ENCODE peak calls at places on chromosome 2, in eight cellular contexts. Z is SJSA1, F is cardiac muscle cell, E is IMR-90, C is H9, D is ovary, L is upper lobe of left lung, Y is mesenchymal stem cell. G is an unnamed sample. For H3K9me3 and H3K27me3, the result is how much of the 10 kb centered on the place peaks cover.

GRCh38 chr2:176132397-176133086 is 3.0 kb downstream of the HOXD8 start:
- DNase-seq in E (peak), F (no peak), D (peak), L (no peak), Y (peak), Z (no peak), C (no peak), G (peak)

GRCh38 chr2:176907341-176907740 is 305.3 kb upstream of the HNRNPA3 start:
- DNase-seq in L (no peak), F (no peak), Y (no peak), C (no peak), D (no peak), Z (no peak), E (no peak), G (no peak)

GRCh38 chr2:12389354-12390045 is 327.2 kb upstream of the TRIB2 start:
- DNase-seq in E (peak), L (no peak), Y (no peak), C (no peak), Z (no peak), D (no peak), F (no peak), G (no peak)

GRCh38 chr2:96888082-96889011 is 18.5 kb upstream of the SEMA4C start:
- DNase-seq in F (no peak), L (peak), Z (no peak), E (no peak), C (no peak), D (no peak), Y (no peak), G (no peak)

GRCh38 chr2:4556136-4556535 is 852.8 kb downstream of the DCDC2C start:
- DNase-seq in Z (no peak), C (no peak), Y (no peak), F (no peak), E (no peak), L (no peak), D (no peak), G (no peak)

GRCh38 chr2:23705771-23706612 is 220.9 kb downstream of the ATAD2B start:
- DNase-seq in C (peak), Y (no peak), E (no peak), D (peak), Z (no peak), L (no peak), F (no peak), G (no peak)

GRCh38 chr2:38268691-38269309 is 108.3 kb downstream of the ATL2 start:
- DNase-seq in F (no peak), Z (peak), Y (no peak), D (no peak), L (no peak), C (no peak), E (peak), G (no peak)

GRCh38 chr2:109057686-109058085 is 68.7 kb upstream of the EDAR start:
- DNase-seq in D (no peak), L (no peak), C (no peak), F (no peak), Y (no peak), Z (no peak), E (no peak), G (no peak)

GRCh38 chr2:88216641-88217040 is 46.5 kb downstream of the THNSL2 start:
- DNase-seq in F (no peak), E (no peak), Y (no peak), Z (no peak), C (peak), L (no peak), D (no peak), G (no peak)

GRCh38 chr2:44233450-44234128 is 41.7 kb upstream of the SLC3A1 start:
- DNase-seq in D (no peak), Y (peak), L (no peak), E (peak), Z (peak), F (no peak), C (no peak), G (no peak)

GRCh38 chr2:235149736-235150135 is 197.9 kb downstream of the SH3BP4 start:
- DNase-seq in C (no peak), E (no peak), Z (no peak), F (no peak), D (no peak), Y (no peak), L (no peak), G (no peak)

GRCh38 chr2:11647834-11648600 is 22.0 kb downstream of the NTSR2 start:
- DNase-seq in E (no peak), D (no peak), C (no peak), Z (no peak), L (no peak), Y (peak), F (no peak), G (no peak)

GRCh38 chr2:113858764-113859163 is 31.1 kb upstream of the ACTR3 start:
- DNase-seq in Y (peak), Z (peak), F (no peak), E (peak), D (no peak), L (no peak), C (no peak), G (no peak)

GRCh38 chr2:132668189-132668833 is 1.7 kb downstream of the LYPD1 start:
- DNase-seq in D (peak), F (peak), C (peak), Z (no peak), L (no peak), E (no peak), Y (peak), G (no peak)

GRCh38 chr2:231589656-231590055 is 3.0 kb upstream of the TEX44 start:
- DNase-seq in Y (no peak), D (no peak), L (no peak), E (no peak), C (no peak), Z (no peak), F (no peak), G (no peak)

GRCh38 chr2:104312684-104313083 is 541.2 kb upstream of the POU3F3 start:
- DNase-seq in Y (no peak), L (no peak), D (no peak), E (no peak), C (peak), F (no peak), Z (no peak), G (no peak)

GRCh38 chr2:175837046-175837445 is 165.0 kb downstream of the LNPK start:
- DNase-seq in E (peak), Y (peak), F (no peak), Z (peak), L (no peak), D (peak), C (no peak), G (no peak)

GRCh38 chr2:167332358-167332757 is 444.1 kb downstream of the XIRP2 start:
- DNase-seq in D (no peak), C (no peak), E (no peak), L (no peak), Y (no peak), Z (no peak), F (no peak), G (no peak)

GRCh38 chr2:221673248-221673647 is 101.1 kb upstream of the EPHA4 start:
- DNase-seq in D (no peak), E (no peak), Y (no peak), L (no peak), F (no peak), Z (no peak), C (no peak), G (no peak)

GRCh38 chr2:33366473-33366872 is 110.0 kb upstream of the RASGRP3 start:
- DNase-seq in Z (no peak), L (no peak), E (no peak), C (no peak), D (no peak), Y (no peak), F (no peak), G (no peak)

GRCh38 chr2:188114014-188114413 is 177.7 kb upstream of the GULP1 start:
- DNase-seq in C (no peak), Y (peak), E (peak), Z (no peak), D (no peak), L (no peak), F (no peak), G (no peak)

GRCh38 chr2:153163055-153163454 is 315.5 kb downstream of the RPRM start:
- DNase-seq in E (no peak), D (no peak), Y (no peak), L (no peak), C (peak), F (peak), Z (peak), G (no peak)

GRCh38 chr2:214649440-214650205 is 159.9 kb downstream of the BARD1 start:
- DNase-seq in Y (peak), Z (peak), F (no peak), E (peak), D (no peak), L (no peak), C (no peak), G (no peak)

GRCh38 chr2:23824777-23825212 is 102.1 kb downstream of the ATAD2B start:
- DNase-seq in L (no peak), Z (peak), F (peak), D (no peak), C (no peak), Y (peak), E (peak), G (peak)

GRCh38 chr2:158459161-158460003 is 2.6 kb downstream of the PKP4 start:
- DNase-seq in Z (peak), Y (no peak), C (no peak), L (no peak), D (no peak), F (no peak), E (no peak), G (no peak)

GRCh38 chr2:74290066-74290465 is 53.1 kb downstream of the SLC4A5 start:
- DNase-seq in D (no peak), E (no peak), L (no peak), F (no peak), Z (no peak), C (no peak), Y (no peak), G (no peak)

GRCh38 chr2:241809383-241810303 is 650 bp downstream of the NEU4 start:
- DNase-seq in F (no peak), Y (no peak), D (no peak), C (no peak), Z (no peak), E (no peak), L (no peak), G (no peak)

GRCh38 chr2:196171248-196171871 is at the start of gene STK17B:
- DNase-seq in Y (peak), Z (peak), L (peak), C (peak), E (peak), D (peak), F (peak), G (peak)

GRCh38 chr2:239067196-239067865 is 219.4 kb downstream of the TWIST2 start:
- DNase-seq in F (no peak), Y (no peak), D (no peak), Z (no peak), L (no peak), C (no peak), E (no peak), G (no peak)

GRCh38 chr2:70083344-70084156 is 3.7 kb upstream of the PCBP1 start:
- DNase-seq in E (peak), L (no peak), Y (peak), D (no peak), F (no peak), Z (peak), C (no peak), G (no peak)

GRCh38 chr2:46857871-46858696 is 57.5 kb downstream of the MCFD2 start:
- DNase-seq in F (peak), D (no peak), E (peak), Z (peak), Y (peak), C (no peak), L (no peak), G (no peak)

GRCh38 chr2:156436477-156437085 is 402 bp downstream of the GPD2 start:
- DNase-seq in D (no peak), C (no peak), Z (no peak), E (peak), L (peak), Y (peak), F (no peak), G (peak)

GRCh38 chr2:43129676-43130547 is 96.5 kb downstream of the ZFP36L2 start:
- DNase-seq in D (no peak), E (peak), C (no peak), Y (no peak), L (peak), Z (no peak), F (no peak), G (peak)

GRCh38 chr2:43131051-43131889 is 95.1 kb downstream of the ZFP36L2 start:
- DNase-seq in Y (peak), F (peak), D (no peak), C (peak), E (peak), Z (peak), L (peak), G (peak)

GRCh38 chr2:43129254-43129653 is 97.2 kb downstream of the ZFP36L2 start:
- DNase-seq in C (no peak), D (no peak), Z (no peak), Y (no peak), F (no peak), E (no peak), L (no peak), G (no peak)

GRCh38 chr2:43131890-43132522 is 94.4 kb downstream of the ZFP36L2 start:
- DNase-seq in E (no peak), D (no peak), Y (no peak), Z (no peak), F (no peak), C (no peak), L (no peak), G (no peak)

GRCh38 chr2:43130548-43130875 is 95.9 kb downstream of the ZFP36L2 start:
- DNase-seq in C (no peak), E (no peak), D (no peak), Z (no peak), Y (no peak), F (no peak), L (no peak), G (no peak)
- H3K27ac ChIP-seq in C (no peak), E (no peak), D (no peak), Z (no peak), Y (no peak), F (no peak), L (peak), G (peak)

GRCh38 chr2:202716953-202717597 is 82.3 kb downstream of the FAM117B start:
- DNase-seq in F (no peak), C (no peak), D (no peak), E (no peak), Y (no peak), Z (no peak), L (no peak), G (no peak)

GRCh38 chr2:202720226-202720625 is 85.5 kb downstream of the FAM117B start:
- DNase-seq in D (no peak), Z (no peak), F (no peak), C (no peak), E (no peak), Y (no peak), L (no peak), G (no peak)

GRCh38 chr2:202717598-202718310 is 83.0 kb downstream of the FAM117B start:
- DNase-seq in Y (no peak), D (no peak), Z (no peak), C (no peak), L (no peak), E (no peak), F (no peak), G (no peak)

GRCh38 chr2:202718614-202719013 is 83.8 kb downstream of the FAM117B start:
- DNase-seq in E (peak), C (no peak), L (no peak), Z (no peak), Y (peak), F (no peak), D (no peak), G (no peak)

GRCh38 chr2:202716114-202716718 is 81.4 kb downstream of the FAM117B start:
- DNase-seq in F (no peak), E (peak), C (no peak), D (no peak), Z (no peak), L (no peak), Y (no peak), G (no peak)
- H3K9me3 ChIP-seq in F (under half), E (under half), C (under half), D (under half), Z (under half), L (under half), Y (under half), G (under half)

GRCh38 chr2:86791574-86791973 is 861 bp upstream of the CD8A start:
- DNase-seq in D (no peak), F (no peak), E (no peak), Y (no peak), Z (no peak), C (peak), L (no peak), G (no peak)

GRCh38 chr2:86790828-86791561 is at the start of gene CD8A:
- DNase-seq in Z (no peak), Y (peak), C (peak), L (no peak), D (no peak), E (peak), F (no peak), G (no peak)

GRCh38 chr2:86788881-86789686 is 1.6 kb downstream of the CD8A start:
- DNase-seq in D (no peak), E (no peak), Y (no peak), L (no peak), Z (no peak), C (peak), F (no peak), G (no peak)

GRCh38 chr2:86789687-86790133 is 1.0 kb downstream of the CD8A start:
- DNase-seq in Z (no peak), Y (no peak), L (no peak), C (no peak), D (no peak), E (no peak), F (no peak), G (no peak)

DNA sequence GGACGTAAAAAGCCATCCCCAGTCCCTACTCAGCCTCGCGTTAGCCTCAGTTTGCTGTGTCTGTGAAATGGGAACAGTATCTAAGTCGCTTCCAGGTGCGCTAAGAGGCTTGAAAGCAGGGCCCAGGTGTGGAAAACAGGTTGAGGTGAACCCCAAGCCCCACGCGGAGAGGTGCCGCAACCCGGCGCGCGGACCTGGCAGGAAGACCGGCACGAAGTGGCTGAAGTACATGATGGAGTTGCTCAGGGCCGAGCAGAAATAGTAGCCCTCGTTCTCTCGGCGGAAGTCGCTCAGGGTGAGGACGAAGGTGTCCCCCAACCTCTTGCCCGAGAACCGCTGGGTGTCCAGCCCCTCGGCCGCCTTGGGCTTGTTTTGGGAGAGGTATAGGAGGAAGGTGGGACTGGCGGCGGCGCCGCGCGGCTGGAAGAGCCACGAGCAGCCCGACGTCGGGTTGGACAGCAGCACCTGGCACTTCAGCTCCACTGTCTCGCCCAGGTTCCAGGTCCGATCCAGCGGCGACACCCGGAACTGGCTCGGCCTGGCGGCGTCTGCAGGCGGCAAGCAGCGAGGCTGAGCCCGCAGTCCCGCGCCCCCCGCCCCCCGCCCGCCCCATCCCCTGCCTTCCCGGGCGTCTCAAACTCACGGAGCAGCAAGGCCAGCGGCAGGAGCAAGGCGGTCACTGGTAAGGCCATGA is 432 bp downstream of the CD8A start:
- DNase-seq in D (no peak), F (no peak), Z (no peak), L (no peak), E (no peak), Y (no peak), C (peak), G (no peak)
- H3K27me3 ChIP-seq in D (under half), F (half or more), Z (half or more), L (under half), E (half or more), Y (half or more), C (under half), G (under half)

GRCh38 chr2:42793314-42794270 is 1.2 kb upstream of the HAAO start:
- DNase-seq in Z (no peak), E (no peak), Y (peak), C (no peak), L (no peak), D (no peak), F (no peak), G (no peak)

GRCh38 chr2:42792583-42793313 is at the start of gene HAAO:
- DNase-seq in F (peak), L (peak), D (peak), Y (peak), E (no peak), C (peak), Z (no peak), G (no peak)

GRCh38 chr2:42792087-42792582 is 248 bp downstream of the HAAO start:
- DNase-seq in Z (no peak), F (no peak), E (no peak), Y (no peak), D (peak), L (peak), C (no peak), G (no peak)

GRCh38 chr2:42789751-42790150 is 2.6 kb downstream of the HAAO start:
- DNase-seq in E (no peak), C (no peak), Y (no peak), D (peak), F (no peak), L (no peak), Z (no peak), G (no peak)

GRCh38 chr2:42791606-42792005 is 777 bp downstream of the HAAO start:
- DNase-seq in C (no peak), E (no peak), F (no peak), Y (no peak), D (peak), Z (no peak), L (no peak), G (no peak)
- H3K27ac ChIP-seq in C (no peak), E (no peak), F (no peak), Y (no peak), D (peak), Z (no peak), L (peak), G (no peak)

GRCh38 chr2:218879881-218880748 is 537 bp upstream of the WNT10A start:
- DNase-seq in Y (no peak), L (peak), E (no peak), D (no peak), C (peak), F (no peak), Z (no peak), G (peak)
- H3K9me3 ChIP-seq in Y (under half), L (under half), E (under half), D (under half), C (under half), F (under half), Z (under half), G (under half)

DNA sequence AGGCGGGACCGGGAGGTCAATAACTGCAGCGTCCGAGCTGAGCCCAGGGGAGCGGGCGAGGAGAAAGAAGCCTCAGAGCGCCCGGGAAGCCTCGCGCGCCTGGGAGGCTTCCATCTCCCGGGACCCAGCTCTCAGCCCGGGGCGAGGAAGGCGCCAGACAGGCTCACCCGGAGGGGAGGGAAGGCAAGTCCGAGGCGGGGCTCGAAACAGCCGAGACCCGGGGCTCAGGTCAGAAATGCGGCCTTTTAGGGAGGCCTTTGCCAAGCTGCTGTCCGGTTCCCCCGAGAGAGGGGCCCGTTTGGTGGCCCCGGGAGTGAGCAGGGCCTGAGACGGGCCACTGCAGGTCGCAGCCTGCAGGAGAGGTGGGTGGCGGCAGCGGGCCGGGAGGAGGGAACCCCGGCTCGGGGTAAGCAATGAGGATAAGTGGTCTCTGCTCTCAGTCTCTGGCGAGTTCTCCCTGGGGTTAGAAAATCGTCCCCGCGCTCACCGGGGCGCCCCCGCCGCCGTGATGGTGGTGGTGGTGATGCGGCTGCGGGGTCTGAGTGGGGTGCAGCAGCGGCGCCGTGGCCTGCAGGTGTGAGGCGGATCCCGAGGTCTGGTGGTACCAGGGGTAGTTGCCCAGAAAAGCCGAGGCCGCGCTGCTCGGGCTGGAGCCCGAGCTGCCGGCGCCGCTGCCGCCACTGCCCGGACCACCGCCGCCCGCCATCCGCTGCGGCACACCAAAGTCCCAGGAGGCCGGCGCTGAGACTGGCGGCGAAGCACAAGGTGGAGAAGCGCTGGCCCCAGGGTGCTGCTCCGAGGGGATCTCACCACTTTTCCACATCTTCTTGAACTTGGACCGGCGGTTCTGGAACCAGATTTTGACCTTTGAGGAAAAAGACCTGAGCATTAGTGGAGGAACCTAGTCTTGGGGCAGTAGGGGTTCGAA is 2.4 kb downstream of the DLX2 start:
- DNase-seq in Z (no peak), L (no peak), F (no peak), Y (no peak), E (no peak), C (no peak), D (peak), G (no peak)
- H3K27me3 ChIP-seq in Z (under half), L (under half), F (half or more), Y (under half), E (under half), C (half or more), D (under half), G (half or more)

GRCh38 chr2:237196866-237197618 is 111.4 kb downstream of the COPS8 start:
- DNase-seq in Z (peak), Y (peak), C (no peak), F (no peak), E (peak), L (no peak), D (no peak), G (no peak)
- H3K27ac ChIP-seq in Z (peak), Y (no peak), C (peak), F (no peak), E (peak), L (no peak), D (no peak), G (no peak)